ENCODE peak calls at places on chromosomes 3 and 15, in ten cellular contexts. F is upper lobe of left lung; P is stromal cell of bone marrow; B is AG09319; D is activated CD4-positive, alpha-beta T cell treated with anti-CD3 and anti-CD28 coated beads, Interleukin-2, amount 10 ng/mL, durations not matched to agents 7 days and 5 days; E is activated T-helper 1 cell treated with anti-CD3 and anti-CD28 coated beads, Interleukin-12 subunit alpha, Interleukin-12 subunit beta, Interleukin-2, Interleukin-4 antibody, amounts not matched to agents 30 ng/mL and 10 ng/mL and 1 ng/mL, durations not matched to agents 14 hours and 24 hours and 36 hours; Z is activated gamma-delta T cell treated with anti-CD3 and anti-CD28 coated beads, Interleukin-2, amount 50 U/mL, for 16 hours; A is lung microvascular endothelial cell; G is NCI-H345; K is RCC 7860. R is an unnamed sample.

GRCh38 chr3:167559922-167560321 is 86.1 kb upstream of the SERPINI2 start:
- DNase-seq in F (no peak), B (no peak), K (no peak), A (no peak), E (no peak), D (no peak), G (no peak), P (no peak), Z (no peak), R (no peak)

GRCh38 chr3:177425042-177425441 is 227.8 kb upstream of the TBL1XR1 start:
- DNase-seq in G (no peak), Z (no peak), P (no peak), E (no peak), B (no peak), D (no peak), K (no peak), A (no peak), F (no peak), R (no peak)

GRCh38 chr15:31077181-31077580 is 24.3 kb downstream of the TRPM1 start:
- DNase-seq in Z (no peak), B (no peak), K (no peak), G (peak; percentile 5), D (no peak), E (no peak), A (no peak), P (no peak), F (no peak), R (no peak)

GRCh38 chr15:65824941-65825544 is 33.0 kb upstream of the DENND4A start:
- DNase-seq in D (no peak), A (no peak), F (peak; percentile 68), Z (no peak), B (peak; percentile 44), K (no peak), E (no peak), G (no peak), P (no peak), R (peak; percentile 28)

GRCh38 chr3:175890056-175890455 is 1030.9 kb downstream of the NAALADL2 start:
- DNase-seq in P (no peak), D (no peak), E (no peak), Z (no peak), K (no peak), A (no peak), G (no peak), F (no peak), B (no peak), R (no peak)

GRCh38 chr15:63474810-63475316 is 29.5 kb upstream of the USP3 start:
- DNase-seq in E (no peak), D (no peak), P (no peak), G (peak; percentile 5), K (peak; percentile 94), F (peak; percentile 67), A (no peak), B (no peak), Z (no peak), R (no peak)

GRCh38 chr3:194205675-194206133 is 69.8 kb downstream of the HES1 start:
- DNase-seq in F (peak; percentile 47), P (no peak), E (no peak), Z (no peak), B (no peak), A (peak; percentile 62), G (peak; percentile 87), K (no peak), D (peak; percentile 10), R (no peak)

GRCh38 chr3:127954642-127955041 is 39.6 kb downstream of the KBTBD12 start:
- DNase-seq in P (no peak), K (no peak), G (no peak), Z (no peak), F (peak; percentile 37), B (no peak), E (no peak), A (peak; percentile 16), D (no peak), R (no peak)